ENCODE peak calls at places on chromosomes 6 and 20, in four cellular contexts. One of them, this sample, is unnamed.

GRCh38 chr6:69816017-69816416 is 19.2 kb upstream of the LMBRD1 start:
- DNase-seq in GM12878: no peak
- DNase-seq in HepG2: no peak
- DNase-seq in K562: no peak
- DNase-seq in this sample: no peak

GRCh38 chr6:125732398-125732797 is 17.0 kb upstream of the HEY2 start:
- DNase-seq in GM12878: no peak
- DNase-seq in HepG2: no peak
- DNase-seq in K562: no peak
- DNase-seq in this sample: no peak

GRCh38 chr20:11117808-11118528 is 444.2 kb upstream of the JAG1 start:
- DNase-seq in GM12878: no peak
- DNase-seq in HepG2: no peak
- DNase-seq in K562: no peak
- DNase-seq in this sample: no peak

GRCh38 chr6:139698526-139699182 is 324.2 kb upstream of the CITED2 start:
- DNase-seq in GM12878: no peak
- DNase-seq in HepG2: no peak
- DNase-seq in K562: no peak
- DNase-seq in this sample: no peak

GRCh38 chr6:156464100-156464878 is 312.9 kb upstream of the ARID1B start:
- DNase-seq in GM12878: peak; percentile 16
- DNase-seq in HepG2: no peak
- DNase-seq in K562: no peak
- DNase-seq in this sample: no peak

GRCh38 chr6:107822154-107823046 is 1.7 kb downstream of the SCML4 start:
- DNase-seq in GM12878: peak; percentile 21
- DNase-seq in HepG2: no peak
- DNase-seq in K562: no peak
- DNase-seq in this sample: no peak

GRCh38 chr6:90078513-90079289 is 184.4 kb downstream of the GJA10 start:
- DNase-seq in GM12878: no peak
- DNase-seq in HepG2: no peak
- DNase-seq in K562: peak; percentile 28
- DNase-seq in this sample: no peak

GRCh38 chr6:4017847-4018193 is 61.1 kb downstream of the FAM217A start:
- DNase-seq in GM12878: no peak
- DNase-seq in HepG2: peak; percentile 51
- DNase-seq in K562: no peak
- DNase-seq in this sample: peak; percentile 58

GRCh38 chr6:36853325-36853724 is 14.1 kb upstream of the CPNE5 start:
- DNase-seq in GM12878: no peak
- DNase-seq in HepG2: no peak
- DNase-seq in K562: no peak
- DNase-seq in this sample: no peak

GRCh38 chr6:3209114-3210023 is 18.1 kb downstream of the TUBB2B start:
- DNase-seq in GM12878: peak; percentile 60
- DNase-seq in HepG2: peak; percentile 88
- DNase-seq in K562: peak; percentile 96
- DNase-seq in this sample: peak; percentile 76

GRCh38 chr20:555933-556332 is 12.3 kb upstream of the CSNK2A1 start:
- DNase-seq in GM12878: no peak
- DNase-seq in HepG2: peak; percentile 81
- DNase-seq in K562: peak; percentile 46
- DNase-seq in this sample: peak; percentile 36

GRCh38 chr6:36427781-36428345 is 14.8 kb downstream of the PXT1 start:
- DNase-seq in GM12878: no peak
- DNase-seq in HepG2: no peak
- DNase-seq in K562: no peak
- DNase-seq in this sample: no peak

GRCh38 chr20:41697861-41698559 is 79.8 kb upstream of the CHD6 start:
- DNase-seq in GM12878: no peak
- DNase-seq in HepG2: peak; percentile 52
- DNase-seq in K562: peak; percentile 56
- DNase-seq in this sample: peak; percentile 50

GRCh38 chr20:40956926-40957760 is 71.5 kb upstream of the TOP1 start:
- DNase-seq in GM12878: no peak
- DNase-seq in HepG2: no peak
- DNase-seq in K562: no peak
- DNase-seq in this sample: no peak

GRCh38 chr6:101826259-101826658 is 432.8 kb downstream of the GRIK2 start:
- DNase-seq in GM12878: no peak
- DNase-seq in HepG2: no peak
- DNase-seq in K562: no peak
- DNase-seq in this sample: no peak

GRCh38 chr6:79158856-79159516 is 75.5 kb downstream of the HMGN3 start:
- DNase-seq in GM12878: no peak
- DNase-seq in HepG2: peak; percentile 36
- DNase-seq in K562: no peak
- DNase-seq in this sample: no peak

GRCh38 chr6:126786262-126786661 is 332.2 kb upstream of the RSPO3 start:
- DNase-seq in GM12878: no peak
- DNase-seq in HepG2: no peak
- DNase-seq in K562: no peak
- DNase-seq in this sample: no peak

GRCh38 chr6:50198245-50198644 is 148.5 kb upstream of the DEFB112 start:
- DNase-seq in GM12878: no peak
- DNase-seq in HepG2: no peak
- DNase-seq in K562: no peak
- DNase-seq in this sample: no peak

GRCh38 chr20:61678437-61678836 is 387.2 kb downstream of the TAF4 start:
- DNase-seq in GM12878: no peak
- DNase-seq in HepG2: no peak
- DNase-seq in K562: no peak
- DNase-seq in this sample: no peak

GRCh38 chr6:83199865-83200230 is 6.7 kb downstream of the RWDD2A start:
- DNase-seq in GM12878: no peak
- DNase-seq in HepG2: no peak
- DNase-seq in K562: no peak
- DNase-seq in this sample: no peak

GRCh38 chr6:71383476-71383875 is 94.9 kb downstream of the OGFRL1 start:
- DNase-seq in GM12878: no peak
- DNase-seq in HepG2: no peak
- DNase-seq in K562: no peak
- DNase-seq in this sample: no peak

GRCh38 chr6:10014561-10014960 is 400.3 kb downstream of the TFAP2A start:
- DNase-seq in GM12878: no peak
- DNase-seq in HepG2: no peak
- DNase-seq in K562: no peak
- DNase-seq in this sample: no peak

GRCh38 chr6:14546036-14546435 is 428.5 kb downstream of the CD83 start:
- DNase-seq in GM12878: no peak
- DNase-seq in HepG2: no peak
- DNase-seq in K562: no peak
- DNase-seq in this sample: no peak

GRCh38 chr6:82906951-82907350 is 158.7 kb downstream of the UBE3D start:
- DNase-seq in GM12878: no peak
- DNase-seq in HepG2: no peak
- DNase-seq in K562: no peak
- DNase-seq in this sample: no peak

GRCh38 chr6:111730835-111731234 is 125.2 kb upstream of the TRAF3IP2 start:
- DNase-seq in GM12878: no peak
- DNase-seq in HepG2: no peak
- DNase-seq in K562: no peak
- DNase-seq in this sample: no peak

GRCh38 chr6:34288581-34288980 is 39.8 kb upstream of the SMIM29 start:
- DNase-seq in GM12878: peak; percentile 47
- DNase-seq in HepG2: no peak
- DNase-seq in K562: no peak
- DNase-seq in this sample: no peak

GRCh38 chr6:144217264-144217663 is 66.9 kb downstream of the STX11 start:
- DNase-seq in GM12878: no peak
- DNase-seq in HepG2: peak; percentile 30
- DNase-seq in K562: no peak
- DNase-seq in this sample: no peak

GRCh38 chr20:51767018-51767866 is 948 bp downstream of the ATP9A start:
- DNase-seq in GM12878: no peak
- DNase-seq in HepG2: peak; percentile 83
- DNase-seq in K562: peak; percentile 55
- DNase-seq in this sample: peak; percentile 90

GRCh38 chr6:22512716-22513452 is 56.5 kb upstream of the HDGFL1 start:
- DNase-seq in GM12878: no peak
- DNase-seq in HepG2: no peak
- DNase-seq in K562: no peak
- DNase-seq in this sample: no peak

GRCh38 chr6:141107562-141108160 is 1025.1 kb upstream of the GJE1 start:
- DNase-seq in GM12878: no peak
- DNase-seq in HepG2: no peak
- DNase-seq in K562: no peak
- DNase-seq in this sample: no peak

GRCh38 chr6:90227165-90227564 is 69.5 kb downstream of the BACH2 start:
- DNase-seq in GM12878: no peak
- DNase-seq in HepG2: no peak
- DNase-seq in K562: no peak
- DNase-seq in this sample: no peak

GRCh38 chr6:20137837-20138236 is 74.4 kb downstream of the MBOAT1 start:
- DNase-seq in GM12878: no peak
- DNase-seq in HepG2: no peak
- DNase-seq in K562: no peak
- DNase-seq in this sample: no peak

GRCh38 chr20:40797425-40797824 is 108.4 kb upstream of the MAFB start:
- DNase-seq in GM12878: no peak
- DNase-seq in HepG2: peak; percentile 41
- DNase-seq in K562: no peak
- DNase-seq in this sample: no peak

GRCh38 chr20:44123251-44123650 is 63.7 kb downstream of the JPH2 start:
- DNase-seq in GM12878: no peak
- DNase-seq in HepG2: no peak
- DNase-seq in K562: no peak
- DNase-seq in this sample: no peak

GRCh38 chr6:17630511-17631073 is 30.5 kb downstream of the FAM8A1 start:
- DNase-seq in GM12878: no peak
- DNase-seq in HepG2: peak; percentile 21
- DNase-seq in K562: no peak
- DNase-seq in this sample: no peak
- TF ChIP-seq FOXM1 in GM12878: no peak
- TF ChIP-seq FOXM1 in HepG2: no peak
- TF ChIP-seq FOXM1 in K562: no peak
- TF ChIP-seq FOXM1 in this sample: no peak

GRCh38 chr6:23611776-23612381 is 514.1 kb upstream of the NRSN1 start:
- DNase-seq in GM12878: no peak
- DNase-seq in HepG2: no peak
- DNase-seq in K562: no peak
- DNase-seq in this sample: peak; percentile 86
- TF ChIP-seq USF2 in GM12878: no peak
- TF ChIP-seq USF2 in HepG2: no peak
- TF ChIP-seq USF2 in K562: no peak
- TF ChIP-seq USF2 in this sample: no peak

GRCh38 chr20:47357296-47358051 is 975 bp upstream of the ZMYND8 start:
- DNase-seq in GM12878: no peak
- DNase-seq in HepG2: peak; percentile 100
- DNase-seq in K562: peak; percentile 73
- DNase-seq in this sample: peak; percentile 42

GRCh38 chr20:47358672-47359532 is 2.4 kb upstream of the ZMYND8 start:
- DNase-seq in GM12878: no peak
- DNase-seq in HepG2: peak; percentile 100
- DNase-seq in K562: peak; percentile 63
- DNase-seq in this sample: peak; percentile 67

GRCh38 chr20:47356526-47357295 is at the start of gene ZMYND8:
- DNase-seq in GM12878: peak; percentile 95
- DNase-seq in HepG2: peak; percentile 99
- DNase-seq in K562: peak; percentile 97
- DNase-seq in this sample: peak; percentile 87

GRCh38 chr20:47359533-47360206 is 3.2 kb upstream of the ZMYND8 start:
- DNase-seq in GM12878: no peak
- DNase-seq in HepG2: no peak
- DNase-seq in K562: no peak
- DNase-seq in this sample: no peak

DNA sequence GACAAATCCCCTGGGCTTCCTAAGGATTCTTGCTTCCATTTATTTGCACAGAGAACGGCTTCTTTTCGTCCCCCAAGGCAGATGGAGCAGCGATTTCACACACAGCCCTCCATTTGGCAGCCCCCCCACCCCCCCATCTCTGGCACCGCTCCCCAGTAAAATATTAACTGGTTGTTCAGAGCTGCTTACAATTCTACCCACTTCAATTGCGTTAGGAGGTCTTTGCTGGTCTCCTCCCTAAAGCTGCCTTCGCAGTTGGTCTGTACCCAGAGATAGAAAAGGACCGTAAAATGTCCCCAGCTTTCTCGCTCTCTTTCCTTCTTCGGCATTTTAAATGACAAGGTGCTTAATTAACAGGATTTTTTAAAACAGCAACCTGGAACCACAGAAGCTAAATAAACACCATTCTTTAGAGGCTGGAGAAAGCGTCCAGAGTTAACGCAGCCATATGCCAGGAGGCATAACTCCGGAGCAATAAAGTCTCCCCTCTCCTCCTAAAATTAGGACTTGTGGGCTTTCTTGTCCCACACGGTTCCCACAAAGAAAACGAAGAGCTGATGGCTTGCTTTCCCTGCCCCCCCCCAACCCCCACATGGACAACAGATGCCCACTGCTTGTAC is 1.7 kb upstream of the ZMYND8 start:
- DNase-seq in GM12878: no peak
- DNase-seq in HepG2: peak; percentile 67
- DNase-seq in K562: no peak
- DNase-seq in this sample: no peak
- H3K79me2 ChIP-seq in GM12878: peaks cover 42% of the 10 kb centered on the region
- H3K79me2 ChIP-seq in HepG2: peaks cover 47% of the 10 kb centered on the region
- H3K79me2 ChIP-seq in K562: peaks cover 82% of the 10 kb centered on the region
- H3K79me2 ChIP-seq in this sample: peaks cover 36% of the 10 kb centered on the region

GRCh38 chr20:63052571-63053429 is 46.0 kb upstream of the BHLHE23 start:
- DNase-seq in GM12878: no peak
- DNase-seq in HepG2: no peak
- DNase-seq in K562: peak; percentile 40
- DNase-seq in this sample: no peak
- TF ChIP-seq FOXM1 in GM12878: no peak
- TF ChIP-seq FOXM1 in HepG2: no peak
- TF ChIP-seq FOXM1 in K562: no peak
- TF ChIP-seq FOXM1 in this sample: no peak

GRCh38 chr20:54389872-54390271 is 85.5 kb upstream of the DOK5 start:
- DNase-seq in GM12878: no peak
- DNase-seq in HepG2: no peak
- DNase-seq in K562: no peak
- DNase-seq in this sample: no peak
- TF ChIP-seq USF2 in GM12878: no peak
- TF ChIP-seq USF2 in HepG2: no peak
- TF ChIP-seq USF2 in K562: no peak
- TF ChIP-seq USF2 in this sample: no peak

GRCh38 chr6:110181131-110182027 is 1.2 kb downstream of the CDC40 start:
- DNase-seq in GM12878: no peak
- DNase-seq in HepG2: no peak
- DNase-seq in K562: no peak
- DNase-seq in this sample: no peak

GRCh38 chr6:110179406-110180227 is at the start of gene WASF1:
- DNase-seq in GM12878: peak; percentile 76
- DNase-seq in HepG2: peak; percentile 96
- DNase-seq in K562: peak; percentile 90
- DNase-seq in this sample: peak; percentile 91

GRCh38 chr6:110178626-110179405 is 654 bp downstream of the WASF1 start:
- DNase-seq in GM12878: no peak
- DNase-seq in HepG2: peak; percentile 74
- DNase-seq in K562: peak; percentile 50
- DNase-seq in this sample: peak; percentile 72

GRCh38 chr6:110183292-110183691 is 3.1 kb downstream of the CDC40 start:
- DNase-seq in GM12878: no peak
- DNase-seq in HepG2: no peak
- DNase-seq in K562: no peak
- DNase-seq in this sample: no peak

GRCh38 chr6:110180228-110181008 is at the start of gene CDC40:
- DNase-seq in GM12878: no peak
- DNase-seq in HepG2: peak; percentile 78
- DNase-seq in K562: peak; percentile 51
- DNase-seq in this sample: peak; percentile 67
- H3K79me2 ChIP-seq in GM12878: peaks cover 50% of the 10 kb centered on the region
- H3K79me2 ChIP-seq in HepG2: peaks cover 79% of the 10 kb centered on the region
- H3K79me2 ChIP-seq in K562: peaks cover 53% of the 10 kb centered on the region
- H3K79me2 ChIP-seq in this sample: peaks cover 85% of the 10 kb centered on the region

This sample was measured in SK-N-SH.